ENCODE peak calls at places on chromosomes 3 and 15, in nine cellular contexts. K is AG09319; Z is activated CD8-positive, alpha-beta memory T cell treated with anti-CD3 and anti-CD28 coated beads for 4 hours; G is naive thymus-derived CD8-positive, alpha-beta T cell; P is foreskin fibroblast; J is CD8-positive, alpha-beta memory T cell; A is epithelial cell of prostate; F is D721Med; Q is GM03348. W is an unnamed sample.

GRCh38 chr3:180749322-180749721 is 70.0 kb upstream of the CCDC39 start:
- DNase-seq in K (no peak), J (no peak), Z (no peak), A (no peak), G (no peak), F (no peak), Q (no peak), P (no peak), W (no peak)

GRCh38 chr3:30631237-30631961 is 25.0 kb downstream of the TGFBR2 start:
- DNase-seq in K (no peak), F (no peak), A (no peak), J (peak; percentile 78), P (no peak), Q (no peak), Z (no peak), G (no peak), W (peak; percentile 30)

GRCh38 chr15:85339976-85340665 is 40.3 kb upstream of the AKAP13 start:
- DNase-seq in F (no peak), K (no peak), Z (no peak), G (no peak), Q (peak; percentile 9), A (no peak), J (no peak), P (no peak), W (no peak)

GRCh38 chr3:16151109-16151508 is 23.4 kb upstream of the GALNT15 start:
- DNase-seq in J (no peak), Z (no peak), Q (peak; percentile 85), P (peak; percentile 87), F (no peak), A (peak; percentile 31), K (peak; percentile 74), G (no peak), W (no peak)

GRCh38 chr3:68957895-68958294 is 25.5 kb upstream of the TAFA4 start:
- DNase-seq in Q (no peak), J (no peak), Z (no peak), G (no peak), P (no peak), F (no peak), K (no peak), A (no peak), W (no peak)

GRCh38 chr15:57224664-57225063 is 151.6 kb upstream of the CGNL1 start:
- DNase-seq in Z (no peak), P (no peak), A (no peak), Q (peak; percentile 36), J (no peak), K (no peak), G (no peak), F (no peak), W (no peak)

GRCh38 chr15:66014022-66014421 is 144.7 kb downstream of the RAB11A start:
- DNase-seq in P (no peak), Z (no peak), Q (no peak), G (no peak), A (no peak), F (peak; percentile 53), J (no peak), K (no peak), W (no peak)

GRCh38 chr15:96565266-96565665 is 234.8 kb downstream of the NR2F2 start:
- DNase-seq in J (no peak), A (peak; percentile 26), G (no peak), K (no peak), Z (no peak), P (no peak), Q (no peak), F (no peak), W (no peak)

GRCh38 chr3:24365168-24365567 is 129.5 kb downstream of the THRB start:
- DNase-seq in F (no peak), Q (peak; percentile 44), K (peak; percentile 74), Z (no peak), G (no peak), P (peak; percentile 94), A (peak; percentile 88), J (no peak), W (no peak)

GRCh38 chr3:189324538-189325138 is 152.9 kb downstream of the TPRG1 start:
- DNase-seq in A (peak; percentile 98), K (no peak), J (peak; percentile 92), P (peak; percentile 81), Z (peak; percentile 49), G (peak; percentile 38), Q (peak; percentile 27), F (no peak), W (peak; percentile 73)

GRCh38 chr15:99438691-99439523 is 126.9 kb upstream of the MEF2A start:
- DNase-seq in K (no peak), G (peak; percentile 41), J (no peak), F (no peak), P (no peak), Q (no peak), Z (no peak), A (no peak), W (no peak)

W was measured in T follicular helper cell.